ENCODE peak calls at places on chromosomes 2 and 18, in five cellular contexts. K is HT-29, Y is MV-4-11, Q is NCI-H2081, J is amniotic stem cell. O is an unnamed sample.
A peak's percentile ranks its signal among the peaks of the same experiment; 100 is the strongest.

GRCh38 chr2:241818229-241818942 is 9.4 kb downstream of the NEU4 start:
- DNase-seq in K (no peak), Y (no peak), Q (no peak), J (no peak), O (no peak)

GRCh38 chr2:12685145-12685544 is 31.6 kb upstream of the TRIB2 start:
- DNase-seq in K (no peak), Y (no peak), Q (no peak), J (no peak), O (no peak)

GRCh38 chr18:58541137-58541788 is 87.6 kb downstream of the ALPK2 start:
- DNase-seq in K (peak; percentile 41), Y (peak; percentile 16), Q (no peak), J (no peak), O (peak; percentile 42)

GRCh38 chr2:71611781-71612545 is 158.6 kb downstream of the DYSF start:
- DNase-seq in K (no peak), Y (no peak), Q (no peak), J (no peak), O (no peak)

GRCh38 chr18:47545613-47546012 is 294.2 kb upstream of the SKOR2 start:
- DNase-seq in K (peak; percentile 6), Y (no peak), Q (no peak), J (no peak), O (no peak)

GRCh38 chr2:120703330-120703994 is 32.2 kb upstream of the GLI2 start:
- DNase-seq in K (peak; percentile 12), Y (no peak), Q (no peak), J (peak; percentile 79), O (no peak)

GRCh38 chr2:86393521-86394490 is 47.4 kb upstream of the KDM3A start:
- DNase-seq in K (peak; percentile 63), Y (no peak), Q (no peak), J (no peak), O (no peak)

GRCh38 chr2:101185656-101186055 is 34.5 kb upstream of the TBC1D8 start:
- DNase-seq in K (no peak), Y (no peak), Q (no peak), J (no peak), O (no peak)

GRCh38 chr2:156437876-156438410 is 1.8 kb downstream of the GPD2 start:
- DNase-seq in K (no peak), Y (no peak), Q (no peak), J (no peak), O (no peak)

GRCh38 chr2:152499921-152500320 is 164.9 kb downstream of the FMNL2 start:
- DNase-seq in K (no peak), Y (peak; percentile 8), Q (no peak), J (no peak), O (no peak)

GRCh38 chr2:44305882-44306281 is 30.6 kb downstream of the SLC3A1 start:
- DNase-seq in K (no peak), Y (no peak), Q (no peak), J (no peak), O (no peak)

GRCh38 chr18:58544616-58545337 is 84.1 kb downstream of the ALPK2 start:
- DNase-seq in K (no peak), Y (peak; percentile 24), Q (no peak), J (no peak), O (no peak)

GRCh38 chr2:68287580-68288441 is 31.9 kb downstream of the CNRIP1 start:
- DNase-seq in K (no peak), Y (peak; percentile 71), Q (no peak), J (no peak), O (no peak)

GRCh38 chr2:197810023-197810422 is 5.6 kb downstream of the PLCL1 start:
- DNase-seq in K (no peak), Y (no peak), Q (no peak), J (no peak), O (no peak)

GRCh38 chr18:69758458-69758857 is 189.2 kb downstream of the CD226 start:
- DNase-seq in K (no peak), Y (no peak), Q (no peak), J (no peak), O (no peak)

GRCh38 chr2:222969491-222969890 is 82.5 kb upstream of the KCNE4 start:
- DNase-seq in K (no peak), Y (peak; percentile 67), Q (no peak), J (no peak), O (no peak)

GRCh38 chr18:48639772-48640432 is 101.1 kb downstream of the CTIF start:
- DNase-seq in K (peak; percentile 3), Y (no peak), Q (no peak), J (no peak), O (no peak)

GRCh38 chr18:47263197-47263827 is 11.9 kb upstream of the SKOR2 start:
- DNase-seq in K (no peak), Y (no peak), Q (no peak), J (no peak), O (no peak)

GRCh38 chr2:191087311-191087710 is 63.5 kb downstream of the STAT4 start:
- DNase-seq in K (no peak), Y (no peak), Q (no peak), J (no peak), O (peak; percentile 39)

GRCh38 chr18:9719421-9719981 is 11.4 kb downstream of the RAB31 start:
- DNase-seq in K (no peak), Y (no peak), Q (peak; percentile 30), J (peak; percentile 65), O (no peak)

GRCh38 chr2:216445489-216445888 is 33.2 kb downstream of the SMARCAL1 start:
- DNase-seq in K (no peak), Y (no peak), Q (peak; percentile 53), J (no peak), O (no peak)

GRCh38 chr2:159066541-159067156 is 98.2 kb downstream of the TANC1 start:
- DNase-seq in K (no peak), Y (no peak), Q (no peak), J (no peak), O (no peak)

GRCh38 chr18:27861539-27861938 is 315.4 kb downstream of the CDH2 start:
- DNase-seq in K (no peak), Y (no peak), Q (peak; percentile 90), J (no peak), O (no peak)

GRCh38 chr2:33727361-33728032 is 128.4 kb upstream of the FAM98A start:
- DNase-seq in K (no peak), Y (no peak), Q (no peak), J (no peak), O (no peak)

GRCh38 chr2:195561205-195562032 is 95.6 kb upstream of the SLC39A10 start:
- DNase-seq in K (peak; percentile 18), Y (peak; percentile 93), Q (no peak), J (peak; percentile 82), O (no peak)

GRCh38 chr18:54162431-54162830 is 62.0 kb downstream of the MBD2 start:
- DNase-seq in K (no peak), Y (no peak), Q (no peak), J (peak; percentile 31), O (no peak)

GRCh38 chr2:6524678-6525367 is 340.9 kb downstream of the CMPK2 start:
- DNase-seq in K (no peak), Y (no peak), Q (no peak), J (no peak), O (no peak)

GRCh38 chr2:159939946-159940345 is 122.5 kb downstream of the PLA2R1 start:
- DNase-seq in K (peak; percentile 45), Y (peak; percentile 62), Q (peak; percentile 32), J (no peak), O (no peak)